ENCODE peak calls at places on chromosomes 3 and 15, in nine cellular contexts. T is endothelial cell, F is astrocyte of the spinal cord, P is transverse colon, E is fibroblast of pulmonary artery, N is GM13977, G is left ventricle myocardium inferior, D is ovary, Y is foreskin fibroblast. U is an unnamed sample.

GRCh38 chr15:101266787-101267186 is 10.5 kb downstream of the SELENOS start:
- DNase-seq in T (no peak), F (no peak), P (no peak), E (no peak), N (no peak), G (no peak), D (no peak), Y (no peak), U (no peak)

GRCh38 chr3:186973702-186974101 is 43.4 kb downstream of the ST6GAL1 start:
- DNase-seq in T (no peak), F (no peak), P (no peak), E (no peak), N (no peak), G (no peak), D (no peak), Y (no peak), U (no peak)

GRCh38 chr3:50445919-50446318 is 57.5 kb downstream of the CACNA2D2 start:
- DNase-seq in T (no peak), F (no peak), P (peak; percentile 18), E (no peak), N (no peak), G (no peak), D (no peak), Y (no peak), U (no peak)

GRCh38 chr3:168870892-168871291 is 775.2 kb upstream of the GOLIM4 start:
- DNase-seq in T (no peak), F (no peak), P (no peak), E (peak; percentile 21), N (no peak), G (no peak), D (no peak), Y (peak; percentile 48), U (no peak)

GRCh38 chr15:83365370-83365938 is 81.0 kb upstream of the BNC1 start:
- DNase-seq in T (peak; percentile 54), F (peak; percentile 37), P (peak; percentile 9), E (peak; percentile 87), N (no peak), G (peak; percentile 31), D (no peak), Y (peak; percentile 86), U (peak; percentile 30)

GRCh38 chr3:155753038-155753647 is 8.3 kb upstream of the PLCH1 start:
- DNase-seq in T (no peak), F (peak; percentile 23), P (no peak), E (peak; percentile 55), N (no peak), G (no peak), D (no peak), Y (peak; percentile 34), U (no peak)

GRCh38 chr15:78991476-78991875 is 46.6 kb upstream of the CTSH start:
- DNase-seq in T (no peak), F (no peak), P (no peak), E (no peak), N (no peak), G (no peak), D (no peak), Y (peak; percentile 81), U (no peak)

GRCh38 chr3:52820741-52821140 is 9.7 kb downstream of the ITIH4 start:
- DNase-seq in T (peak; percentile 58), F (peak; percentile 17), P (no peak), E (peak; percentile 22), N (peak; percentile 67), G (no peak), D (no peak), Y (peak; percentile 41), U (peak; percentile 38)

GRCh38 chr3:53485675-53486365 is 8.6 kb upstream of the CACNA1D start:
- DNase-seq in T (no peak), F (no peak), P (peak; percentile 20), E (no peak), N (no peak), G (no peak), D (no peak), Y (no peak), U (no peak)

GRCh38 chr3:25661694-25662455 is 2.8 kb downstream of the TOP2B start:
- DNase-seq in T (no peak), F (no peak), P (no peak), E (no peak), N (no peak), G (no peak), D (no peak), Y (peak; percentile 10), U (no peak)

GRCh38 chr15:34304613-34305012 is 33.0 kb downstream of the SLC12A6 start:
- DNase-seq in T (no peak), F (peak; percentile 79), P (no peak), E (peak; percentile 69), N (no peak), G (no peak), D (no peak), Y (peak; percentile 63), U (no peak)

GRCh38 chr3:182713743-182714517 is 79.4 kb upstream of the ATP11B start:
- DNase-seq in T (no peak), F (peak; percentile 71), P (no peak), E (peak; percentile 87), N (peak; percentile 53), G (no peak), D (no peak), Y (peak; percentile 76), U (no peak)

GRCh38 chr3:169026543-169027181 is 636.9 kb downstream of the MECOM start:
- DNase-seq in T (no peak), F (peak; percentile 91), P (no peak), E (peak; percentile 93), N (no peak), G (no peak), D (no peak), Y (peak; percentile 95), U (no peak)

GRCh38 chr15:29541309-29541708 is 271.7 kb upstream of the NSMCE3 start:
- DNase-seq in T (no peak), F (no peak), P (no peak), E (no peak), N (no peak), G (no peak), D (no peak), Y (no peak), U (no peak)

GRCh38 chr3:139906441-139906840 is 28.5 kb upstream of the CLSTN2 start:
- DNase-seq in T (no peak), F (peak; percentile 67), P (no peak), E (no peak), N (no peak), G (no peak), D (peak; percentile 25), Y (peak; percentile 8), U (no peak)

GRCh38 chr15:52804526-52805081 is 14.5 kb upstream of the ONECUT1 start:
- DNase-seq in T (peak; percentile 13), F (no peak), P (no peak), E (no peak), N (peak; percentile 22), G (no peak), D (no peak), Y (peak; percentile 38), U (peak; percentile 27)

DNA sequence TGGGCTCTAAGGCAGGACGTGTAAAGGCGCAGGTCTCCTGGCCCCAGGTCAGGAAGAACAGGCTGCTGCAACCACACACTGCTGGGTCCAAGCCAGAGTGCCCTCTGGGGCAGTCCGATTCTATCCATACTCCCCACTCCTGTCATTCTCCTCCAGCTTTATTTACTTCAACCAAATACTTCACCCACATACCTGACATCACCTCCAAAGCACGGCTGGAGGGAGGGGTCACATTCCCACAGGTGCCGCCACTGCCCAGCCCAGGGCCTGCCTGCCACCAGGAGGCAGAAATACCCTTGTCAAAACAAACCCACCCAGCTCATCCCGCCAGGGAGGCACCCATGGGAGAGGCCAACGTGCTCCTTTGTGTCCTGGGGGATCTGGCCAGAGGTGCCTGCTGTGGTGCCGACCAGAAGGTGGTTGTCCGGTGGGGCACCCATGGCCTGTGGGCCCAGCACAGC is 100.4 kb downstream of the DAPK2 start:
- DNase-seq in T (no peak), F (no peak), P (no peak), E (no peak), N (no peak), G (no peak), D (no peak), Y (no peak), U (no peak)
- TF ChIP-seq CTCF in T (no peak), F (no peak), P (no peak), E (no peak), N (no peak), G (no peak), D (no peak), Y (no peak), U (no peak)

GRCh38 chr15:63402498-63403253 is 21.0 kb upstream of the CA12 start:
- DNase-seq in T (no peak), F (peak; percentile 65), P (no peak), E (peak; percentile 71), N (peak; percentile 52), G (no peak), D (no peak), Y (peak; percentile 67), U (no peak)
- TF ChIP-seq CTCF in T (peak; percentile 47), F (peak; percentile 57), P (peak; percentile 62), E (peak; percentile 72), N (peak; percentile 50), G (peak; percentile 77), D (peak; percentile 19), Y (peak; percentile 57), U (peak; percentile 75)

DNA sequence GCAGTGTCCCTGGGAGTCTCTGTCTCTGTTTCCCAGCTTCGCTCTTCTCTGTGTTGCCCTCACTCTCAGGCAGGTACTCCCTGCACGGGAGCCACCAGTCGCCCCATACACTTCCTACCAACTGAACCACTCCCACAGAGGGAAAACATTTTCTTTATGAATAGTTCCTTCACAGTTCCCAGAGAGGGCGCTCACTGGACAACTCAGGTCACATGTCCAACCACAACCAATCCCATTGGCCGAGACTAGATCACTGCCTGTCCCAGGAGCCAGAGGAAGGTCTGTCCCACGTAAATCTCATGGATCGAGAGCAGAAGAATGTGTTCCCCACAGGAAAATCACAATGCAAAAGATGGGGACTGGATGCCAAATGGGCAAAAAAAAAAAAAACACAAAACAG is 26.1 kb downstream of the GRK7 start:
- DNase-seq in T (no peak), F (no peak), P (no peak), E (peak; percentile 10), N (no peak), G (no peak), D (no peak), Y (no peak), U (no peak)
- TF ChIP-seq CTCF in T (no peak), F (no peak), P (no peak), E (no peak), N (no peak), G (no peak), D (no peak), Y (no peak), U (no peak)

DNA sequence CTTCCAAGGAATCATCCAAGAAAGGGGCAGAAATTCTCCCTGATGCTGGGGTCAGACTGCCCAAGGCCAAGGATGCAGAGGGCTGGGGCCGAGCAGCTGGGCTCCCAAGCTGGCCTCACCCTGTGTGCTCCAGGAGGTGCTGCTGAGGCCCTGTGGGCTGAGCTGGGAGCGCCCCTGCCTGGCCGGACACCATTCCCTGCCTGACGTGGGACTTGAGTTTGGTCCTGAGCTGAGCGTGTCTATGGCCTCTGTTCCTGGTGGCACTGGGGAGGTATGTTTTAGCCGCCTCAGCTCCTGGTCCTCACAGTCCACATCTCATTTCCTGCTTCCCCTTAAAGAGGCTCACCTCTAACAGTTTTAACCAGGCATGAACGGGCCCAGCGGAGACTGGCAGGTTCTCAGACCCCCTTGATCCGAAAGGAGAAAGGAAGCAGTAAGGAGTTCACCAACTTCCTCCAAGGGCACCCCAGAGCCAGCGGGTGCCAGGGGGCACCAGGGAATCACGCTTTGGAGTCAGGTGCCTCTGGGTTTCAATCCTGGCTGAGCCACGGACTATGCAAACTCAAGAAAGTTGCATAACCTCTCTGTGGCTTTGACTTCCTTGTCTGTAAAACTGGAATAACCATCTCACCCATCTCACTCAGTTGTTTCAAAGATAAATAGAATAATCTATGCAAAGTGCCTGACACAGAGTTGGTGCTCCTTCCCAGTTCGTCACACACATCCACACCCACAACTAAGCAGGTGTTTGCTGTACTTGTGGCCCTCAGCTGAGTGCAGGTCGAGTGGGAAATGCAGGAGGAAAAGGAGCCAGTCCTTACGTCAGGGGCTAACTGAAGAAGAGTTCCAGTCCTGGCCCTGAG is 48.6 kb downstream of the SLC12A8 start:
- DNase-seq in T (no peak), F (no peak), P (peak; percentile 39), E (no peak), N (no peak), G (no peak), D (no peak), Y (no peak), U (no peak)
- TF ChIP-seq CTCF in T (no peak), F (peak; percentile 47), P (no peak), E (peak; percentile 28), N (peak; percentile 35), G (peak; percentile 53), D (no peak), Y (no peak), U (no peak)